ENCODE peak calls at places on chromosomes 4 and X, in eight cellular contexts. One of them, this sample, is unnamed.

GRCh38 chr4:190020790-190021717 is 6.0 kb downstream of the FRG2 start:
- DNase-seq in MM.1S: no peak
- DNase-seq in ovary: peak
- DNase-seq in GM23248: peak
- DNase-seq in mammary epithelial cell: peak
- DNase-seq in OCI-LY7: no peak
- DNase-seq in A549: peak
- DNase-seq in tibial nerve: no peak
- DNase-seq in this sample: peak

GRCh38 chrX:41449615-41450014 is 2.5 kb downstream of the NYX start:
- DNase-seq in GM23248: peak
- DNase-seq in tibial nerve: peak
- DNase-seq in ovary: no peak
- DNase-seq in MM.1S: peak
- DNase-seq in mammary epithelial cell: peak
- DNase-seq in OCI-LY7: peak
- DNase-seq in A549: no peak
- DNase-seq in this sample: no peak

GRCh38 chrX:68892651-68893050 is 63.8 kb downstream of the EFNB1 start:
- DNase-seq in MM.1S: no peak
- DNase-seq in OCI-LY7: no peak
- DNase-seq in ovary: no peak
- DNase-seq in A549: no peak
- DNase-seq in mammary epithelial cell: no peak
- DNase-seq in tibial nerve: no peak
- DNase-seq in GM23248: no peak
- DNase-seq in this sample: no peak

GRCh38 chrX:42770566-42770965 is 7.4 kb downstream of the PPP1R2C start:
- DNase-seq in OCI-LY7: no peak
- DNase-seq in A549: no peak
- DNase-seq in ovary: no peak
- DNase-seq in mammary epithelial cell: no peak
- DNase-seq in tibial nerve: no peak
- DNase-seq in MM.1S: no peak
- DNase-seq in GM23248: no peak
- DNase-seq in this sample: no peak

GRCh38 chr4:91064157-91064853 is 937.1 kb downstream of the CCSER1 start:
- DNase-seq in tibial nerve: no peak
- DNase-seq in GM23248: no peak
- DNase-seq in OCI-LY7: no peak
- DNase-seq in A549: no peak
- DNase-seq in mammary epithelial cell: peak
- DNase-seq in MM.1S: no peak
- DNase-seq in ovary: no peak
- DNase-seq in this sample: no peak

GRCh38 chr4:1720163-1720983 is 750 bp downstream of the TMEM129 start:
- DNase-seq in A549: no peak
- DNase-seq in GM23248: peak
- DNase-seq in MM.1S: peak
- DNase-seq in ovary: peak
- DNase-seq in OCI-LY7: peak
- DNase-seq in tibial nerve: no peak
- DNase-seq in mammary epithelial cell: peak
- DNase-seq in this sample: peak

GRCh38 chr4:155377281-155377680 is 516 bp upstream of the MAP9 start:
- DNase-seq in A549: no peak
- DNase-seq in OCI-LY7: no peak
- DNase-seq in tibial nerve: no peak
- DNase-seq in mammary epithelial cell: peak
- DNase-seq in ovary: no peak
- DNase-seq in MM.1S: no peak
- DNase-seq in GM23248: peak
- DNase-seq in this sample: no peak

GRCh38 chr4:76198411-76199237 is 15.0 kb downstream of the SCARB2 start:
- DNase-seq in GM23248: peak
- DNase-seq in MM.1S: peak
- DNase-seq in mammary epithelial cell: peak
- DNase-seq in tibial nerve: peak
- DNase-seq in A549: no peak
- DNase-seq in OCI-LY7: peak
- DNase-seq in ovary: peak
- DNase-seq in this sample: peak

GRCh38 chr4:3657917-3658913 is 108.0 kb upstream of the ADRA2C start:
- DNase-seq in OCI-LY7: no peak
- DNase-seq in A549: no peak
- DNase-seq in MM.1S: no peak
- DNase-seq in GM23248: peak
- DNase-seq in tibial nerve: no peak
- DNase-seq in mammary epithelial cell: no peak
- DNase-seq in ovary: peak
- DNase-seq in this sample: no peak

GRCh38 chrX:34879876-34880275 is 62.7 kb upstream of the FAM47B start:
- DNase-seq in ovary: no peak
- DNase-seq in A549: no peak
- DNase-seq in GM23248: no peak
- DNase-seq in MM.1S: no peak
- DNase-seq in mammary epithelial cell: no peak
- DNase-seq in OCI-LY7: no peak
- DNase-seq in tibial nerve: no peak
- DNase-seq in this sample: no peak

GRCh38 chrX:65821721-65822496 is 154.5 kb downstream of the MSN start:
- DNase-seq in GM23248: peak
- DNase-seq in tibial nerve: no peak
- DNase-seq in A549: no peak
- DNase-seq in OCI-LY7: no peak
- DNase-seq in mammary epithelial cell: no peak
- DNase-seq in ovary: no peak
- DNase-seq in MM.1S: no peak
- DNase-seq in this sample: no peak

GRCh38 chr4:168124008-168124641 is 31.8 kb downstream of the ANXA10 start:
- DNase-seq in A549: no peak
- DNase-seq in ovary: no peak
- DNase-seq in MM.1S: no peak
- DNase-seq in GM23248: peak
- DNase-seq in tibial nerve: no peak
- DNase-seq in mammary epithelial cell: peak
- DNase-seq in OCI-LY7: no peak
- DNase-seq in this sample: no peak

GRCh38 chr4:25884040-25884788 is 21.4 kb upstream of the SEL1L3 start:
- DNase-seq in mammary epithelial cell: peak
- DNase-seq in tibial nerve: no peak
- DNase-seq in MM.1S: no peak
- DNase-seq in GM23248: peak
- DNase-seq in ovary: no peak
- DNase-seq in A549: no peak
- DNase-seq in OCI-LY7: peak
- DNase-seq in this sample: no peak

GRCh38 chr4:9924750-9925149 is 96.5 kb downstream of the SLC2A9 start:
- DNase-seq in MM.1S: no peak
- DNase-seq in mammary epithelial cell: peak
- DNase-seq in OCI-LY7: no peak
- DNase-seq in GM23248: peak
- DNase-seq in A549: no peak
- DNase-seq in ovary: no peak
- DNase-seq in tibial nerve: no peak
- DNase-seq in this sample: no peak

GRCh38 chr4:1249731-1250526 is 999 bp upstream of the CTBP1 start:
- DNase-seq in ovary: peak
- DNase-seq in MM.1S: peak
- DNase-seq in mammary epithelial cell: peak
- DNase-seq in GM23248: peak
- DNase-seq in tibial nerve: no peak
- DNase-seq in OCI-LY7: no peak
- DNase-seq in A549: peak
- DNase-seq in this sample: peak

GRCh38 chrX:38987135-38987780 is 186.0 kb downstream of the MID1IP1 start:
- DNase-seq in A549: no peak
- DNase-seq in mammary epithelial cell: no peak
- DNase-seq in ovary: no peak
- DNase-seq in tibial nerve: no peak
- DNase-seq in GM23248: no peak
- DNase-seq in MM.1S: no peak
- DNase-seq in OCI-LY7: no peak
- DNase-seq in this sample: no peak

GRCh38 chr4:117421706-117422105 is 336.3 kb upstream of the TRAM1L1 start:
- DNase-seq in mammary epithelial cell: no peak
- DNase-seq in A549: no peak
- DNase-seq in tibial nerve: no peak
- DNase-seq in GM23248: no peak
- DNase-seq in ovary: no peak
- DNase-seq in MM.1S: no peak
- DNase-seq in OCI-LY7: no peak
- DNase-seq in this sample: no peak

GRCh38 chr4:149836546-149836945 is 20.9 kb upstream of the IQCM start:
- DNase-seq in mammary epithelial cell: no peak
- DNase-seq in A549: no peak
- DNase-seq in GM23248: peak
- DNase-seq in tibial nerve: no peak
- DNase-seq in MM.1S: no peak
- DNase-seq in ovary: no peak
- DNase-seq in OCI-LY7: no peak
- DNase-seq in this sample: no peak

DNA sequence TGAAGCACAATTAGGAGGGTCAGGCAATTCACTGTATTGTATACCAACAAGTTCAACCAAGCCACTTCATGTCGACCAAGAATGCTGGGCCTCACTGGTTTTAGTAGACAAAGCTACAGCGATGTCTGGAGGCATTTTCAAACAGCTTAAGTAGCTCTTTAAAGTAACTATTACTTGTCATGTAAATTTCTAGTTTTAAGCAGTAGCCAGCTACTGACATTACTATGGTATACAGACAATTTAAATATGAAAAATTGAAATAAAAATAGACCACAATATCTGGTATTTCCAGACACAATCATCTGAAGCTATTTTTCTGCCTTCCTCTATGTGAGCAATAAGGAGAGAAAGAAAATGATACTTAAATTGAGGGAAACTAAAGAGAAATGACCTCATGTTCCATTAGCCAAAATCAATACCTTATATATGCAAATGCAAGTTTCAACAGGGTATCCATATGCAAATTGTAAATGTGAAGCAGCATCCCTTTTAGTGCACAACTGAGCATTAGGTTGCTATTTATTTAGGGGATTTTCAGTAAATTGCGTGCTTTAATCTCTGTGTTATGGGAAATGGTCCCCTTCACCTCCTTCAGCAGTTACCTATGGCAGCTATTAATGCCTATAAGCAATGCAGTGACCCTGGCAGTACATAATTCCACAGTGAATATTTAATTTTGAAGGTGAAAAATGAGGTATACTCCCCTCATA is 119.5 kb downstream of the GPC3 start:
- DNase-seq in mammary epithelial cell: no peak
- DNase-seq in tibial nerve: no peak
- DNase-seq in ovary: no peak
- DNase-seq in GM23248: no peak
- DNase-seq in A549: no peak
- DNase-seq in OCI-LY7: no peak
- DNase-seq in MM.1S: no peak
- DNase-seq in this sample: no peak
- H3K4me3 ChIP-seq in mammary epithelial cell: no peak
- H3K4me3 ChIP-seq in tibial nerve: no peak
- H3K4me3 ChIP-seq in ovary: no peak
- H3K4me3 ChIP-seq in GM23248: no peak
- H3K4me3 ChIP-seq in A549: no peak
- H3K4me3 ChIP-seq in OCI-LY7: no peak
- H3K4me3 ChIP-seq in MM.1S: no peak
- H3K4me3 ChIP-seq in this sample: no peak

DNA sequence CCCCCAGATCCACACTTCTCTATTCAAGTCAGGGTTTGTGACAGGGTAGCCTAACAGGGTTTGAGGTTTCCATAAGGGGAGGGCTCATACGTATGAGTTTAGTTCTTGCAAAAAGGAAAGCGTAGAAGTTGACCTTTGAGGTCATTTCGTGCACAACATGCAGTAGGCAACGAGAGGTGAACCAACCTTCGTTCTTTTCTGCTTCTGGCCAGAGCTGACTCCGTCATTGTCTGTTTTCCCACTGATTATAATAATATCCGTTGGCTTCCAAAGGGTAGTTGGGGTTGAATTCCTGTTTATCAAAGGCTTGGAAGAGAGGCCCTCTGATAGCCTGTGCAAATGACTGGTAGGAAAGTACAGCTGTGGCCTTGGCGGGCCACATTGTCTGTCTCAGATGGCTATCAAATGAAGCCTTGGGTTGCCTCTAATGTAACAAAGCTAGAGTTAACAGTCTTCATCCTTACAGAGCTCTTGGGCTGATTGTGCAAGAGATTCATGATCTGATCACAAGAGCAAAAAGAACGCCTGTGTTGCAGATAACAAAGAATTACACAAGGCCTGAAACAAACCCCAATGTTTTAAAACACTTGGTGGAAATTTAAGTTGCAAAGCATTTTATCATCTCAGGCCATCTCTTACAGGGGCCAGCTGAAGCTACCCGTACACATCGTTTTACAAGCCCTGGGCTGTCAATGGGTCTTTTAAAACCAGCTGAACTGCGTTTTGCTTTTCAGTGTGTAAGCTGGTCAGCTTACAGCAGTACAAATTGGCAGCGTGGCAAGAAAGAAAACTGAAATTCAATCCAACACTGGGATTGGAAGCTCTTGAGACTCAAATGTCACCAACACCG is 46.1 kb upstream of the FAM9C start:
- DNase-seq in OCI-LY7: peak
- DNase-seq in ovary: no peak
- DNase-seq in tibial nerve: peak
- DNase-seq in MM.1S: no peak
- DNase-seq in A549: no peak
- DNase-seq in GM23248: no peak
- DNase-seq in mammary epithelial cell: no peak
- DNase-seq in this sample: no peak
- H3K4me3 ChIP-seq in OCI-LY7: peak
- H3K4me3 ChIP-seq in ovary: no peak
- H3K4me3 ChIP-seq in tibial nerve: no peak
- H3K4me3 ChIP-seq in MM.1S: no peak
- H3K4me3 ChIP-seq in A549: no peak
- H3K4me3 ChIP-seq in GM23248: no peak
- H3K4me3 ChIP-seq in mammary epithelial cell: no peak
- H3K4me3 ChIP-seq in this sample: no peak

GRCh38 chr4:183397741-183398297 is 46.6 kb upstream of the CDKN2AIP start:
- DNase-seq in tibial nerve: no peak
- DNase-seq in mammary epithelial cell: no peak
- DNase-seq in GM23248: no peak
- DNase-seq in ovary: no peak
- DNase-seq in OCI-LY7: no peak
- DNase-seq in A549: no peak
- DNase-seq in MM.1S: no peak
- DNase-seq in this sample: no peak
- H3K4me3 ChIP-seq in tibial nerve: peak
- H3K4me3 ChIP-seq in mammary epithelial cell: no peak
- H3K4me3 ChIP-seq in GM23248: peak
- H3K4me3 ChIP-seq in ovary: peak
- H3K4me3 ChIP-seq in OCI-LY7: no peak
- H3K4me3 ChIP-seq in A549: peak
- H3K4me3 ChIP-seq in MM.1S: peak
- H3K4me3 ChIP-seq in this sample: no peak

GRCh38 chr4:7614350-7614949 is 179.7 kb upstream of the PSAPL1 start:
- DNase-seq in A549: no peak
- DNase-seq in OCI-LY7: no peak
- DNase-seq in mammary epithelial cell: no peak
- DNase-seq in GM23248: no peak
- DNase-seq in ovary: no peak
- DNase-seq in tibial nerve: no peak
- DNase-seq in MM.1S: no peak
- DNase-seq in this sample: no peak
- H3K4me3 ChIP-seq in A549: no peak
- H3K4me3 ChIP-seq in OCI-LY7: no peak
- H3K4me3 ChIP-seq in mammary epithelial cell: no peak
- H3K4me3 ChIP-seq in GM23248: no peak
- H3K4me3 ChIP-seq in ovary: no peak
- H3K4me3 ChIP-seq in tibial nerve: no peak
- H3K4me3 ChIP-seq in MM.1S: no peak
- H3K4me3 ChIP-seq in this sample: no peak